ENCODE peak calls at places on chromosome 19, in six cellular contexts. J, B, I, T, D and X are unnamed samples.
A peak's percentile ranks its signal among the peaks of the same experiment; 100 is the strongest.

GRCh38 chr19:4114181-4114580 is 9.7 kb downstream of the MAP2K2 start:
- DNase-seq in I (no peak), J (no peak), B (no peak), T (no peak), D (no peak), X (no peak)

GRCh38 chr19:12202250-12202649 is 39.4 kb downstream of the ZNF136 start:
- DNase-seq in D (peak; percentile 47), J (peak; percentile 31), B (peak; percentile 21), I (peak; percentile 51), T (no peak), X (peak; percentile 46)

GRCh38 chr19:920051-920857 is 3.1 kb downstream of the KISS1R start:
- DNase-seq in J (no peak), B (peak; percentile 61), I (no peak), D (peak; percentile 64), T (no peak), X (peak; percentile 72)

GRCh38 chr19:18499055-18499775 is 22.7 kb downstream of the ELL start:
- DNase-seq in I (no peak), J (no peak), T (no peak), D (no peak), B (no peak), X (no peak)

GRCh38 chr19:35843676-35844481 is 8.4 kb downstream of the NPHS1 start:
- DNase-seq in T (no peak), B (no peak), J (peak; percentile 96), I (no peak), D (no peak), X (no peak)

GRCh38 chr19:28828276-28828870 is 384.6 kb downstream of the UQCRFS1 start:
- DNase-seq in I (no peak), J (no peak), D (no peak), T (no peak), B (no peak), X (no peak)

GRCh38 chr19:14055396-14055795 is 6.5 kb downstream of the PALM3 start:
- DNase-seq in B (no peak), D (no peak), I (no peak), T (no peak), J (no peak), X (no peak)

GRCh38 chr19:6774821-6775707 is 2.6 kb downstream of the VAV1 start:
- DNase-seq in T (no peak), B (no peak), J (no peak), I (no peak), D (no peak), X (no peak)

GRCh38 chr19:38183227-38183914 is 40.7 kb downstream of the DPF1 start:
- DNase-seq in J (peak; percentile 82), B (no peak), D (no peak), T (no peak), I (no peak), X (no peak)

GRCh38 chr19:38671654-38672053 is 24.2 kb downstream of the ACTN4 start:
- DNase-seq in J (no peak), D (no peak), B (no peak), T (no peak), I (no peak), X (no peak)

GRCh38 chr19:44548736-44549135 is 19.3 kb upstream of the CEACAM20 start:
- DNase-seq in D (no peak), J (no peak), I (no peak), T (peak; percentile 41), B (no peak), X (no peak)

GRCh38 chr19:10009269-10009665 is 1.0 kb downstream of the COL5A3 start:
- DNase-seq in B (peak; percentile 28), I (no peak), J (peak; percentile 63), D (peak; percentile 24), T (peak; percentile 87), X (peak; percentile 55)

GRCh38 chr19:35781650-35782049 is 6.3 kb downstream of the ARHGAP33 start:
- DNase-seq in T (no peak), J (no peak), B (no peak), D (no peak), I (no peak), X (no peak)

GRCh38 chr19:49690656-49691242 is at the start of gene CPT1C:
- DNase-seq in D (peak; percentile 52), B (no peak), I (no peak), T (peak; percentile 75), J (peak; percentile 93), X (peak; percentile 41)

GRCh38 chr19:46998445-46999142 is 21.0 kb upstream of the NPAS1 start:
- DNase-seq in B (no peak), J (no peak), I (peak; percentile 15), T (no peak), D (no peak), X (no peak)

GRCh38 chr19:31300406-31300805 is 48.8 kb downstream of the TSHZ3 start:
- DNase-seq in B (no peak), J (no peak), I (no peak), T (no peak), D (no peak), X (no peak)

GRCh38 chr19:3576696-3577443 is 4.1 kb downstream of the HMG20B start:
- DNase-seq in J (peak; percentile 93), B (no peak), D (no peak), I (no peak), T (peak; percentile 67), X (no peak)

GRCh38 chr19:38735257-38735686 is 9.0 kb downstream of the CAPN12 start:
- DNase-seq in I (peak; percentile 61), B (no peak), J (peak; percentile 86), D (no peak), T (no peak), X (peak; percentile 71)